ENCODE peak calls at places on chromosomes 12 and 14, in eight cellular contexts. W is K562, X is GM13977, Y is endothelial cell, I is astrocyte of the spinal cord, G is dorsolateral prefrontal cortex, P is progenitor cell of endocrine pancreas, S is lower leg skin. V is an unnamed sample.
A peak's percentile ranks its signal among the peaks of the same experiment; 100 is the strongest.

GRCh38 chr12:29901585-29901984 is 117.8 kb upstream of the TMTC1 start:
- DNase-seq in W (no peak), X (no peak), Y (no peak), I (no peak), G (no peak), P (no peak), S (no peak), V (no peak)

GRCh38 chr12:79058342-79058741 is 193.8 kb downstream of the SYT1 start:
- DNase-seq in W (no peak), X (no peak), Y (no peak), I (peak; percentile 71), G (no peak), P (no peak), S (no peak), V (no peak)

GRCh38 chr12:28988384-28988704 is 160.7 kb upstream of the FAR2 start:
- DNase-seq in W (no peak), X (no peak), Y (no peak), I (no peak), G (no peak), P (no peak), S (no peak), V (no peak)

GRCh38 chr12:111636209-111636928 is 37.3 kb upstream of the ATXN2 start:
- DNase-seq in W (peak; percentile 81), X (no peak), Y (peak; percentile 20), I (peak; percentile 64), G (peak; percentile 46), P (no peak), S (peak; percentile 53), V (no peak)

GRCh38 chr12:62632521-62632920 is 165.9 kb downstream of the MON2 start:
- DNase-seq in W (no peak), X (peak; percentile 41), Y (peak; percentile 20), I (peak; percentile 38), G (no peak), P (peak; percentile 14), S (peak; percentile 58), V (peak; percentile 44)

GRCh38 chr14:94421316-94421715 is 31.3 kb downstream of the SERPINA11 start:
- DNase-seq in W (no peak), X (no peak), Y (no peak), I (no peak), G (no peak), P (no peak), S (no peak), V (no peak)

GRCh38 chr14:95711476-95712176 is 2.3 kb downstream of the TCL1A start:
- DNase-seq in W (no peak), X (no peak), Y (no peak), I (no peak), G (no peak), P (no peak), S (no peak), V (no peak)

GRCh38 chr14:38145142-38145541 is 62.6 kb upstream of the SSTR1 start:
- DNase-seq in W (no peak), X (no peak), Y (no peak), I (no peak), G (no peak), P (no peak), S (peak; percentile 35), V (no peak)

GRCh38 chr12:118346895-118347294 is 25.8 kb downstream of the TAOK3 start:
- DNase-seq in W (no peak), X (no peak), Y (no peak), I (no peak), G (no peak), P (no peak), S (no peak), V (no peak)

GRCh38 chr14:52862652-52863338 is 71.4 kb upstream of the GNPNAT1 start:
- DNase-seq in W (no peak), X (no peak), Y (no peak), I (peak; percentile 62), G (no peak), P (no peak), S (no peak), V (no peak)

GRCh38 chr14:104919993-104920315 is 4.7 kb upstream of the PLD4 start:
- DNase-seq in W (no peak), X (no peak), Y (no peak), I (no peak), G (no peak), P (no peak), S (no peak), V (no peak)

GRCh38 chr12:46830731-46831334 is 5.0 kb upstream of the SLC38A4 start:
- DNase-seq in W (no peak), X (no peak), Y (peak; percentile 12), I (peak; percentile 7), G (no peak), P (no peak), S (no peak), V (no peak)

GRCh38 chr12:122872815-122873361 is 23.0 kb downstream of the VPS37B start:
- DNase-seq in W (no peak), X (no peak), Y (no peak), I (no peak), G (peak; percentile 30), P (no peak), S (no peak), V (no peak)

GRCh38 chr14:40119321-40119720 is 687.1 kb upstream of the FBXO33 start:
- DNase-seq in W (no peak), X (no peak), Y (no peak), I (peak; percentile 0), G (no peak), P (no peak), S (no peak), V (no peak)

GRCh38 chr14:100192250-100192671 is 32.8 kb upstream of the DEGS2 start:
- DNase-seq in W (peak; percentile 18), X (no peak), Y (no peak), I (no peak), G (peak; percentile 40), P (peak; percentile 26), S (no peak), V (no peak)

GRCh38 chr14:100192672-100193416 is 33.4 kb upstream of the DEGS2 start:
- DNase-seq in W (peak; percentile 97), X (peak; percentile 99), Y (peak; percentile 100), I (peak; percentile 97), G (peak; percentile 98), P (peak; percentile 100), S (peak; percentile 99), V (peak; percentile 100)

GRCh38 chr14:100190126-100190525 is 30.7 kb upstream of the DEGS2 start:
- DNase-seq in W (no peak), X (no peak), Y (no peak), I (no peak), G (no peak), P (no peak), S (no peak), V (no peak)

GRCh38 chr14:100191584-100192249 is 32.3 kb upstream of the DEGS2 start:
- DNase-seq in W (no peak), X (no peak), Y (no peak), I (no peak), G (no peak), P (no peak), S (no peak), V (no peak)

GRCh38 chr14:100193417-100194357 is 34.2 kb upstream of the DEGS2 start:
- DNase-seq in W (peak; percentile 32), X (peak; percentile 51), Y (no peak), I (no peak), G (peak; percentile 73), P (no peak), S (no peak), V (peak; percentile 45)
- TF ChIP-seq CTCF in W (peak; percentile 46), X (peak; percentile 25), Y (no peak), I (no peak), G (no peak), P (no peak), S (no peak), V (peak; percentile 11)

DNA sequence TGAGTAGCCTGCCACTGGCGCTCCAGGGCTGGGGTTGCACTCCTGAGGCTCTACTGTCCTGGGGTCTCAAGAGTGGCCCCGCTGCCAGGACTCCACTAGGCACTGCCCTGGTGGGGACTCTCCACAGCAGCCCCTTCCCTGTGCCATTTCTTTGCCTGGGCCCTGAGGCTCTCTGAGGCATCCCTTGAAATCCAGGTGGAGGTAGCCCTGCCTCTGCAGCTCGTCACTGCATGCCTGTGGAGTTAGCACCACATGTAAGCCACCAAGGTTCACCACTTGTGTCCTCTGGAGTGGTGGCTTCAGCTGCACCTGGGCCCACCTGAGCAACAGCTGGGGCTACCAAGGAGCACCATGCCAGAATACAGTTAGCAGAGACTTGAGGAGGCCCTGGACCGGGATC is 39.9 kb upstream of the BATF start:
- DNase-seq in W (no peak), X (no peak), Y (no peak), I (no peak), G (no peak), P (no peak), S (no peak), V (no peak)
- TF ChIP-seq CTCF in W (no peak), X (no peak), Y (no peak), I (no peak), G (no peak), P (no peak), S (no peak), V (no peak)

DNA sequence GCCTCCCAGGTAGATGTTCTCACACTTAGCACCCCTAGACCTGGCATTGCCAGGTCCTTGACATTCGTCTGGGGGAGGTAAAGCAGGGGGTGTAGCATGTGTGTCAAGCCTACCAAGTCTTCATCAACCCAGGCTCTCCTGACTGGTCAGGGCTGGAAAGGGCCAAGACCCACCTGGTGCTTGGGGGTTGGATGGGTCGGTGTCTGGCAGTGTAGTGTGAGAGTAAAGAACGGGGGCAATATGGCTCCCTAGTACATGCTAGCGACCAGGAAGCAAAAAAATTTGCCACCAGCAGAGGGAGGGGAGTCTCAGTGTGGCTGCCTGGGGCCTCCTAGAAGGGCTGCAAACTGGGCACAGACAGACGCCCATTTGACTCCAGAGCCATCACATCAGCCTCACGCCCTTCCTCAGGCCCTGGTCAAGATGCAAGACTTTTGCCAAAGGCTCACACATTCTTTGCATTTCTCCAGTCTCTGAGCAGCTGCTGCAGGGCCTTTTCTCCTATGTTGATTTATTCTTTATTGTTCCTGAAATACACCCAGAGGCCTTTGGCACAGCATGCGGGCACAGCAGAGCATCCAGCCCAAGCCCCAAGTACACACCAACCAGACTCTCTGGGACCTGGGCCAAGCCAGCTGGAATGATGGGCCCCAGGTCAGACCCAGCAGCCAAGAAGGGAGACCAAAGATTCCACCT is 38.3 kb upstream of the PNMA1 start:
- DNase-seq in W (no peak), X (no peak), Y (no peak), I (peak; percentile 92), G (peak; percentile 70), P (no peak), S (peak; percentile 55), V (no peak)
- TF ChIP-seq CTCF in W (no peak), X (peak; percentile 30), Y (no peak), I (peak; percentile 51), G (peak; percentile 31), P (peak; percentile 24), S (no peak), V (no peak)

GRCh38 chr12:121441555-121441954 is 41.6 kb downstream of the RNF34 start:
- DNase-seq in W (no peak), X (no peak), Y (no peak), I (no peak), G (no peak), P (no peak), S (no peak), V (no peak)
- TF ChIP-seq CTCF in W (no peak), X (no peak), Y (no peak), I (no peak), G (no peak), P (no peak), S (no peak), V (no peak)

V was measured in GM10248.